ENCODE peak calls at places on chromosomes 3 and 15, in eight cellular contexts. R is HepG2, A is mesenchymal stem cell, U is astrocyte, Q is mammary epithelial cell, T is fibroblast of lung, N is SK-N-SH, I is HCT116. M is an unnamed sample.

GRCh38 chr3:111723293-111723963 is 128.3 kb upstream of the ZBED2 start:
- DNase-seq in R (no peak), A (peak), U (peak), Q (peak), T (peak), N (no peak), I (no peak), M (no peak)

GRCh38 chr15:34610388-34610787 is 26.9 kb upstream of the GOLGA8B start:
- DNase-seq in R (no peak), A (peak), U (no peak), Q (peak), T (peak), N (no peak), I (peak), M (no peak)

GRCh38 chr3:157088506-157089454 is 71.2 kb downstream of the CCNL1 start:
- DNase-seq in R (peak), A (peak), U (peak), Q (peak), T (peak), N (peak), I (peak), M (peak)

GRCh38 chr15:38888701-38889154 is 324.1 kb upstream of the RASGRP1 start:
- DNase-seq in R (no peak), A (no peak), U (no peak), Q (no peak), T (no peak), N (peak), I (no peak), M (no peak)

GRCh38 chr3:194249323-194250103 is 101.6 kb downstream of the CPN2 start:
- DNase-seq in R (no peak), A (no peak), U (no peak), Q (no peak), T (peak), N (peak), I (no peak), M (no peak)

GRCh38 chr3:14278799-14279705 is 100.4 kb downstream of the LSM3 start:
- DNase-seq in R (no peak), A (peak), U (no peak), Q (no peak), T (no peak), N (peak), I (no peak), M (no peak)

GRCh38 chr3:26260073-26260623 is 362.4 kb upstream of the LRRC3B start:
- DNase-seq in R (no peak), A (no peak), U (no peak), Q (no peak), T (no peak), N (peak), I (no peak), M (no peak)

GRCh38 chr3:104582092-104582491 is 784.6 kb upstream of the ALCAM start:
- DNase-seq in R (no peak), A (no peak), U (peak), Q (no peak), T (no peak), N (no peak), I (no peak), M (no peak)

DNA sequence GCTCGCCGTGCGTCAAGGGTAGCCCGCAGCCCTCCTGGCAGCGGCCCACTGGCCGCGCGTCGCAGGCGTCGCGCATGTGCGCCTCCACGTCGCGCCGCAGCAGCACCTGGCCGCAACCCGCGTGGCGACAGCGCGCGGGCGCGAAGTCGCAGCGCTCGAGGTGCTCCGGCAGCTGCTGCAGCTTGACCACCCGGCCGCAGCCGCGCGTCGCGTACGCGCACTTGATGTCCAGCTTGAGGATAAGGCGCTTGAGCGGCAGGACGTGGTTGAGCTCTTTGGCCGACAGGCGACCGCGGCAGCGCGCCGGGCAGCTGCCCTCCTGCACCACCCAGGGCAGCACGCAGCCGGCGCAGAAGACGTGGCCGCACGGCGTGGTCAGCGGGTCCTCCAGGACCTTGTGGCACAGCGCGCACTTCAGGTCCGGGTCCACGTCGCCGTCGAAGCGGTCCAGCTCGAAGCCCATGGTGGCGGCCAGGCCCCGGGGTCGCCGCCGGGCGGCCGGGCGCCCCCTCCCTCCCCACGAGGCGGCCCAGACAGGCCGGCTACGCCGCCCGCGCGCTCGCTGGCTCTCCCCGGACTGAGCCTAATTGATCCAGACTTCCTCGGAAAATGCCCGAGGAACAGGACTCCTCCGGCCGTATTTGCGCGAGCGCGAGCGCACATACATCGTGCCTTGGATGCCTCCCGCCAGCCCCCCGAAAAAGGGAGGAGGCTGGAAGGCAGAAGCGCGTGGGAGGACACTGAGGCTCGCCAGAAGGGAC is at the start of gene PDZRN3:
- DNase-seq in R (no peak), A (peak), U (peak), Q (peak), T (peak), N (peak), I (no peak), M (no peak)
- H3K9ac ChIP-seq in R (no peak), A (peak), U (peak), Q (no peak), T (peak), N (peak), I (no peak), M (no peak)

GRCh38 chr3:5232570-5232969 is 45.1 kb downstream of the EDEM1 start:
- DNase-seq in R (peak), A (no peak), U (no peak), Q (no peak), T (no peak), N (no peak), I (no peak), M (no peak)

GRCh38 chr3:5231536-5231935 is 44.0 kb downstream of the EDEM1 start:
- DNase-seq in R (no peak), A (no peak), U (no peak), Q (no peak), T (no peak), N (no peak), I (no peak), M (no peak)

GRCh38 chr3:5229414-5229813 is 41.9 kb downstream of the EDEM1 start:
- DNase-seq in R (no peak), A (no peak), U (no peak), Q (no peak), T (no peak), N (no peak), I (no peak), M (no peak)

GRCh38 chr3:5233026-5233425 is 45.5 kb downstream of the EDEM1 start:
- DNase-seq in R (no peak), A (no peak), U (no peak), Q (no peak), T (no peak), N (no peak), I (no peak), M (no peak)

GRCh38 chr3:5231067-5231466 is 43.6 kb downstream of the EDEM1 start:
- DNase-seq in R (no peak), A (no peak), U (no peak), Q (no peak), T (no peak), N (no peak), I (no peak), M (no peak)
- H3K9ac ChIP-seq in R (no peak), A (no peak), U (no peak), Q (no peak), T (no peak), N (no peak), I (no peak), M (no peak)

GRCh38 chr15:88812137-88812536 is 8.9 kb downstream of the ACAN start:
- DNase-seq in R (no peak), A (no peak), U (no peak), Q (no peak), T (no peak), N (no peak), I (no peak), M (no peak)

GRCh38 chr15:88814393-88814792 is 11.2 kb downstream of the ACAN start:
- DNase-seq in R (no peak), A (no peak), U (no peak), Q (no peak), T (no peak), N (peak), I (no peak), M (no peak)

GRCh38 chr15:88810449-88810848 is 7.2 kb downstream of the ACAN start:
- DNase-seq in R (no peak), A (peak), U (peak), Q (peak), T (no peak), N (no peak), I (no peak), M (no peak)

GRCh38 chr15:88813960-88814359 is 10.7 kb downstream of the ACAN start:
- DNase-seq in R (no peak), A (no peak), U (no peak), Q (no peak), T (no peak), N (no peak), I (no peak), M (no peak)
- H3K9ac ChIP-seq in R (no peak), A (no peak), U (no peak), Q (no peak), T (no peak), N (no peak), I (no peak), M (no peak)

DNA sequence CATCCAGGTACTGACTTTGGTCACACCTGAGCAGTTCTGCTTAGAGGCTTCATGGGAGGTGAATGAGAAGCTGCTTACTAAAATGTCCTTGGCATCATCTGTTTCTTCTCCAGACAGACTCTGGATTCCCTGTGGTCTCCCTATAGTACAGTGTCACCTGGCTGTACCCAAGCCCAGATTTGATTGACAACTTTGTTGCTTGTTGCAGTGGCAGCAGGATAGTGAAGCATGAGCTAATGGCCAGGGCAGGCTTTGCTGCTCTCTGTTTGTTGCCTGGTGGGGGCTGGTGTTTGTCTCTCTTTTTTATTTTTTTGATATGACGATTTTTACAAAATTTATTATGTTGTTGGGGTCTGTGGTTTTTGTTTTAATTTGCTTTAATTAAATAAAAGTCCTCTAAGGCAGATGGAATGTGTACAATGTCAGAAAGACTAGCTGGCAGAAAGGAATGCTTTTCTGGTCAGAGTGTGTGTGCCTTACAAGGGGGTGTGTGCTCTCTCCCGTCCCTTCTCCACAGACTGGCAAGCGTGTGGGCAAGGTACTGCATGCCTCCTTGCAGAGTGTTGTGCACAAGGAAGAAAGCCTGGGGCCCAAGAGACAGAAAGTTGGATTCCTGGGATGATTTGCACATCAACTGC is 15.3 kb upstream of the CLEC3B start:
- DNase-seq in R (no peak), A (peak), U (peak), Q (peak), T (peak), N (no peak), I (no peak), M (peak)
- H3K9ac ChIP-seq in R (no peak), A (peak), U (peak), Q (no peak), T (no peak), N (peak), I (no peak), M (no peak)

GRCh38 chr15:68365140-68365745 is 66.7 kb downstream of the ITGA11 start:
- DNase-seq in R (no peak), A (no peak), U (peak), Q (no peak), T (no peak), N (no peak), I (no peak), M (no peak)
- H3K9ac ChIP-seq in R (no peak), A (no peak), U (no peak), Q (no peak), T (no peak), N (no peak), I (no peak), M (no peak)

M was measured in keratinocyte.